ENCODE peak calls at places on chromosome 11, in five cellular contexts. M is uterus; X is CD8-positive, alpha-beta T cell; J is psoas muscle; T is kidney. Y is an unnamed sample.

GRCh38 chr11:66842896-66843775 is at the start of gene RCE1:
- DNase-seq in M (peak), X (peak), J (peak), T (peak), Y (peak)

GRCh38 chr11:27161071-27161470 is 120.5 kb downstream of the BBOX1 start:
- DNase-seq in M (no peak), X (no peak), J (no peak), T (no peak), Y (no peak)

GRCh38 chr11:73464347-73464746 is 88.1 kb downstream of the RELT start:
- DNase-seq in M (no peak), X (no peak), J (no peak), T (no peak), Y (no peak)

GRCh38 chr11:10108901-10109665 is 184.9 kb downstream of the SBF2 start:
- DNase-seq in M (peak), X (no peak), J (no peak), T (no peak), Y (peak)

GRCh38 chr11:33719587-33719986 is 16.6 kb downstream of the CD59 start:
- DNase-seq in M (no peak), X (no peak), J (no peak), T (no peak), Y (no peak)

GRCh38 chr11:35099278-35100018 is 39.5 kb upstream of the CD44 start:
- DNase-seq in M (no peak), X (no peak), J (no peak), T (no peak), Y (no peak)

GRCh38 chr11:108221401-108221800 is 1.0 kb downstream of the NPAT start:
- DNase-seq in M (no peak), X (no peak), J (no peak), T (no peak), Y (no peak)

GRCh38 chr11:27701262-27702105 is 1.2 kb upstream of the BDNF start:
- DNase-seq in M (no peak), X (no peak), J (peak), T (no peak), Y (no peak)

GRCh38 chr11:131595812-131596211 is 225.4 kb downstream of the NTM start:
- DNase-seq in M (no peak), X (no peak), J (no peak), T (no peak), Y (no peak)

GRCh38 chr11:73298233-73298632 is 9.8 kb upstream of the ARHGEF17 start:
- DNase-seq in M (no peak), X (no peak), J (peak), T (peak), Y (no peak)

GRCh38 chr11:35160248-35160820 is 21.4 kb downstream of the CD44 start:
- DNase-seq in M (no peak), X (no peak), J (no peak), T (no peak), Y (no peak)

GRCh38 chr11:43649501-43649900 is 31.0 kb upstream of the HSD17B12 start:
- DNase-seq in M (no peak), X (no peak), J (no peak), T (no peak), Y (no peak)

GRCh38 chr11:65316311-65316978 is 1.8 kb downstream of the CDC42EP2 start:
- DNase-seq in M (peak), X (no peak), J (peak), T (no peak), Y (no peak)

GRCh38 chr11:130179396-130180306 is 20.1 kb downstream of the ST14 start:
- DNase-seq in M (no peak), X (no peak), J (no peak), T (peak), Y (peak)

GRCh38 chr11:8693555-8693954 is 11.0 kb downstream of the RPL27A start:
- DNase-seq in M (no peak), X (no peak), J (no peak), T (peak), Y (no peak)

GRCh38 chr11:115168229-115168671 is 336.0 kb downstream of the CADM1 start:
- DNase-seq in M (no peak), X (no peak), J (peak), T (no peak), Y (no peak)

GRCh38 chr11:2816941-2817421 is 68.6 kb downstream of the CDKN1C start:
- DNase-seq in M (peak), X (no peak), J (peak), T (peak), Y (no peak)

GRCh38 chr11:47176328-47177228 is at the start of gene ARFGAP2:
- DNase-seq in M (peak), X (peak), J (peak), T (peak), Y (peak)

GRCh38 chr11:26958005-26958404 is 35.9 kb upstream of the FIBIN start:
- DNase-seq in M (no peak), X (no peak), J (no peak), T (no peak), Y (no peak)

GRCh38 chr11:128565881-128566280 is 21.5 kb downstream of the ETS1 start:
- DNase-seq in M (no peak), X (no peak), J (no peak), T (no peak), Y (peak)

GRCh38 chr11:62678770-62679696 is at the start of gene UBXN1:
- DNase-seq in M (peak), X (peak), J (peak), T (peak), Y (peak)

GRCh38 chr11:35343033-35343598 is 76.2 kb downstream of the SLC1A2 start:
- DNase-seq in M (no peak), X (no peak), J (no peak), T (no peak), Y (no peak)

GRCh38 chr11:72764503-72764902 is 12.3 kb upstream of the ARAP1 start:
- DNase-seq in M (no peak), X (no peak), J (no peak), T (no peak), Y (peak)

GRCh38 chr11:128400382-128401203 is 186.8 kb downstream of the ETS1 start:
- DNase-seq in M (no peak), X (no peak), J (no peak), T (no peak), Y (no peak)

GRCh38 chr11:64449381-64450167 is 90.6 kb downstream of the RPS6KA4 start:
- DNase-seq in M (peak), X (peak), J (peak), T (no peak), Y (peak)

DNA sequence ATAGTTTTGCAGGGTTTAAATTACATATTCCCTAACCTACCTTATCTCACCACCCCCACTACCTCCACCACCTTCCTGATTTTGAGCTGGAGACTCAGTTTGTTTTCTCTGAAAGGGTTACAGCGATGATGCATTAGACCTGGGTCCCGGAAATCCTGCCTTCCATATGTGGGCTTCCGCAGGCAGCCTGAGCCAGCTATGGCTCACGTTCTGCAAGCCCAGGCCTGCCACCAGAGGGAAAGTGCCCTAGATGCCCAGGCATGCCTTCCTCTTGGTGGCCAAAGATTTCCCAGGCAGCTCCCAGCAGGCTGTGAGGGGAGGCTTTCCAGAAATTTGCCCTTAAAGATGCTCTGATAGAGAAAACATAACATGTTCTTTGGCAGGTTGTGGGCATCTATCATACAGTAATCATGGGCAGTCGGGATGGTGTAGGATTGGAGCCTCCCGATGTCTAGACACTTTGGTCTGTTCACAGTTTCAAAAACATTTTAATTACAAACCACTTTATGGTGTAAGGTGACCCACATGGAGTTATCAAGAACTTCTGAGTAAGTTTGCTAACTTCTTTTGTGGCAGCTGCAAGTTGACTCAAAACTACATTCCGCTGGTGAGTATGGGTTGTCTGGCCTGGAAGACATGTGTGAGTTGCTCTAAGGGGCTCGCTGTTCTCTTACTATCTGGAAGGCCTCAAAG is 79.3 kb downstream of the MICAL2 start:
- DNase-seq in M (no peak), X (peak), J (no peak), T (no peak), Y (no peak)
- TF ChIP-seq CTCF in M (no peak), X (no peak), J (no peak), T (no peak), Y (no peak)

GRCh38 chr11:134331565-134332188 is at the start of gene GLB1L2:
- DNase-seq in M (peak), X (peak), J (peak), T (peak), Y (peak)

GRCh38 chr11:134332782-134333181 is 994 bp downstream of the GLB1L2 start:
- DNase-seq in M (no peak), X (no peak), J (no peak), T (no peak), Y (no peak)

GRCh38 chr11:134330611-134331564 is 900 bp upstream of the GLB1L2 start:
- DNase-seq in M (no peak), X (no peak), J (no peak), T (no peak), Y (peak)

GRCh38 chr11:134333312-134333711 is 1.5 kb downstream of the GLB1L2 start:
- DNase-seq in M (no peak), X (no peak), J (no peak), T (no peak), Y (no peak)

GRCh38 chr11:134332189-134332631 is 422 bp downstream of the GLB1L2 start:
- DNase-seq in M (no peak), X (no peak), J (no peak), T (no peak), Y (no peak)
- TF ChIP-seq CTCF in M (no peak), X (no peak), J (no peak), T (no peak), Y (no peak)

GRCh38 chr11:61392991-61393595 is 706 bp downstream of the TMEM216 start:
- DNase-seq in M (no peak), X (peak), J (no peak), T (no peak), Y (peak)
- TF ChIP-seq CTCF in M (no peak), X (peak), J (no peak), T (no peak), Y (no peak)

DNA sequence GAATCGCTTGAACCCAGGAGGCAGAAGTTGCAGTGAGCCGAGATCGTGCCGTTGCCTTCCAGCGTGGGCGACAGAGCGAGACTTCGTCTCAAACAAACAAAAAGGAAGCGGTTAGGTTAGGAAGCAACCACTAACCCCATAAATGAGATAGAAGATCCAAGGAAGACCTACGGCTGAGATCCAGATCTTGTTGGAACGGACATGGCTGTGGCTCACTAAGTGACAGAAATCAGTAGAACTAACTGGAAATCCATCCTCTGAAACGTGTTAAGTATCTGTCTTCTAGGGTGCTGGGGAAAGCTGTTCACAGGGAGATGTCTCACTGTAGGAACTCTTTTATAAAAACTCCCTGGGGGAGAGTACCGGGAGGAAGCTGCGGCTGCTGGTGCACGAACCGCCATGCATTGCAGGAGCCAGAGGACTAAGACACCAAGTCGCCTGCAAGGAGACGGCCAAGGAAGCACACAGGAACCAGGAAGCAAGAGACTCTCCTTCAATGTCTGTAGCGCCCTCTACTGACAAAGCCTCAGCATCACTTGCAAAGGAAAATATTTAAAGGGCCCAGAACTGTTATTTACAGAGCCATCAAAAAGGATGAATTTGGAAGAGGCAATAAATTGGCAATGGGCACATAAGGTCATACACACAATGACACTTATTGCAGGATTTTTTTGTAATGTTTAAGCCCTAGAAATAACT is 16.9 kb upstream of the SPTY2D1 start:
- DNase-seq in M (no peak), X (no peak), J (no peak), T (no peak), Y (no peak)
- TF ChIP-seq CTCF in M (no peak), X (no peak), J (peak), T (peak), Y (peak)

GRCh38 chr11:120696597-120696996 is 185.0 kb downstream of the GRIK4 start:
- DNase-seq in M (no peak), X (no peak), J (no peak), T (no peak), Y (no peak)
- TF ChIP-seq CTCF in M (no peak), X (no peak), J (no peak), T (no peak), Y (no peak)

DNA sequence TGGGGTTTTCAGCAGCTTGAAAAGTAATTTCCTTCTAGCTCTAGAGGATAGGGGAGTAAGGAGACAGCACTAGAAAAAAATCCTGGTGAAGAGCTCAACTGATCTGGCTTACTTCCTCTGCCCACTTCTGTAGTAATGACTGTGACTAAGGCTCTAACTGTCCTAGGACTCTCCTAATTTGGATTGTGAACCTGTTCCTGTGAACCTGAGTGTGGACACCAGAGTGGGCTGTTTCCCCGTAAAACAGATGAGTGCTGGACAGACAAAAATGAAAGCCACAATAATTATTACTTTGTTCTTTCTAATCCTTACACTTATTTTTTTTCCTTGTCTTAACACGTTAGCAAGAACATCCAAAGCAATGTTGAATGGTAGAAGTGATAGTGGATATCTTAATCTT is 154.1 kb downstream of the AASDHPPT start:
- DNase-seq in M (no peak), X (no peak), J (no peak), T (no peak), Y (no peak)
- TF ChIP-seq CTCF in M (no peak), X (no peak), J (no peak), T (no peak), Y (no peak)

GRCh38 chr11:18798941-18799469 is 7.4 kb upstream of the PTPN5 start:
- DNase-seq in M (no peak), X (no peak), J (no peak), T (no peak), Y (no peak)

GRCh38 chr11:18804621-18805020 is 13.0 kb upstream of the PTPN5 start:
- DNase-seq in M (no peak), X (no peak), J (no peak), T (no peak), Y (no peak)

GRCh38 chr11:18802381-18803257 is 11.0 kb upstream of the PTPN5 start:
- DNase-seq in M (no peak), X (no peak), J (no peak), T (no peak), Y (no peak)
- TF ChIP-seq CTCF in M (no peak), X (peak), J (peak), T (peak), Y (peak)

DNA sequence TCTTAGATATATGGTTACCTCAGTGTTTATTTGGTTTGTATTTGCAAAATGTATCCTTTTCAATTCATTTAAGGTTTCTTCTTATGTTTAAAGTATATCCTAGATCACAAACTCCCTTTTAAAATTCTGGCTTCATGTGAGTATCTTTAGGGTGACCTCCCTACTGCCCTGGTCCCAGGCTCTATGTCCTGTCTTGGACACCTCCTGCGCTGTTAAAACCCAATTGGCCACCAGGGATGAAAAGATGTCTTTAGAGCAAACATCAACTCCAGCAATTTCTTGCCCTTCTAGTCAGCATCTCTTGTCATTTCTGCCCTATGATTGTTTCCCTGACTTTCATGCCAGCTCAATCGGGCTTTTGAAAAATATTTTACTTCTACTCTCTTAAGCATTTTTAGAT is 28.8 kb upstream of the SYT13 start:
- DNase-seq in M (no peak), X (no peak), J (no peak), T (no peak), Y (no peak)
- TF ChIP-seq CTCF in M (no peak), X (no peak), J (no peak), T (no peak), Y (no peak)